ENCODE peak calls at places on chromosome 2, in eight cellular contexts. K, O, P, Q, V, B, J and N are unnamed samples. For H3K4me1, the result is how much of the 10 kb centered on the place peaks cover.

GRCh38 chr2:6917071-6917760 is at the start of gene RNF144A:
- DNase-seq in K (peak), O (peak), P (peak), Q (peak), V (no peak), B (no peak), J (no peak), N (peak)

GRCh38 chr2:134852518-134852917 is 14.1 kb downstream of the ACMSD start:
- DNase-seq in K (no peak), O (no peak), P (no peak), Q (no peak), V (no peak), B (no peak), J (no peak), N (peak)

GRCh38 chr2:173511357-173511756 is 156.7 kb downstream of the CDCA7 start:
- DNase-seq in K (no peak), O (no peak), P (no peak), Q (no peak), V (no peak), B (no peak), J (no peak), N (no peak)

GRCh38 chr2:56713161-56713676 is 529.4 kb downstream of the CCDC85A start:
- DNase-seq in K (no peak), O (no peak), P (no peak), Q (no peak), V (peak), B (no peak), J (no peak), N (peak)

GRCh38 chr2:63845866-63846265 is 4.2 kb downstream of the UGP2 start:
- DNase-seq in K (no peak), O (no peak), P (no peak), Q (no peak), V (no peak), B (no peak), J (no peak), N (no peak)

GRCh38 chr2:169933124-169933711 is 106.0 kb downstream of the UBR3 start:
- DNase-seq in K (peak), O (no peak), P (no peak), Q (no peak), V (no peak), B (peak), J (no peak), N (peak)

GRCh38 chr2:171089489-171089888 is 71.2 kb downstream of the TLK1 start:
- DNase-seq in K (no peak), O (no peak), P (no peak), Q (no peak), V (no peak), B (no peak), J (no peak), N (no peak)

GRCh38 chr2:19900536-19901200 is 1.1 kb downstream of the TTC32 start:
- DNase-seq in K (peak), O (no peak), P (no peak), Q (no peak), V (peak), B (no peak), J (no peak), N (no peak)

GRCh38 chr2:60659026-60659425 is 97.0 kb upstream of the PAPOLG start:
- DNase-seq in K (no peak), O (no peak), P (no peak), Q (no peak), V (no peak), B (no peak), J (no peak), N (no peak)

DNA sequence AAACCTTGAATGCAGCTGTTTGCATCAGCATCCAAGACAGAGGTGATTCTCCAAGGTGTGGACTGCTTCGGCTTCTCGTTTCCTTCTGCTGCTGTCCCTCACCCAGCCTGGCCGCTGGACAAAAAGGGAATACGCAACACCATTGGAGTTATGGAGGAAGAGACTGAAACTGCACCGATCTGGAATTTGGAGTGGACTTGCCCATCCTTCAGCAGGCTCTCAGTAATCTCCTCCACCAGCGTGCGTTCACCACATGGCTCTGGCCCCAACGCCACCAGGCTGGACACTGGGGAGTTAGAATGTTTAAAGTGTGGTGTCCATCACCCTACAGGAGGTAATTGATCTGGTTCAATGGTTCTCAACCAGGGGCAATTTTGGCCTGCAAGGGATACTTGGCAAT is 41.4 kb upstream of the ID2 start:
- DNase-seq in K (no peak), O (no peak), P (no peak), Q (no peak), V (no peak), B (no peak), J (no peak), N (no peak)
- TF ChIP-seq CTCF in K (no peak), O (no peak), P (no peak), Q (no peak), V (no peak), B (no peak), J (no peak), N (no peak)

GRCh38 chr2:109066917-109067828 is 61.8 kb upstream of the SH3RF3 start:
- DNase-seq in K (no peak), O (no peak), P (no peak), Q (no peak), V (no peak), B (no peak), J (peak), N (no peak)

GRCh38 chr2:109066501-109066900 is 62.5 kb upstream of the SH3RF3 start:
- DNase-seq in K (no peak), O (no peak), P (peak), Q (no peak), V (no peak), B (no peak), J (peak), N (no peak)

GRCh38 chr2:109069430-109070194 is 59.4 kb upstream of the SH3RF3 start:
- DNase-seq in K (no peak), O (no peak), P (no peak), Q (peak), V (no peak), B (no peak), J (peak), N (no peak)

GRCh38 chr2:109065335-109065734 is 63.7 kb upstream of the SH3RF3 start:
- DNase-seq in K (no peak), O (no peak), P (no peak), Q (peak), V (no peak), B (no peak), J (peak), N (no peak)

DNA sequence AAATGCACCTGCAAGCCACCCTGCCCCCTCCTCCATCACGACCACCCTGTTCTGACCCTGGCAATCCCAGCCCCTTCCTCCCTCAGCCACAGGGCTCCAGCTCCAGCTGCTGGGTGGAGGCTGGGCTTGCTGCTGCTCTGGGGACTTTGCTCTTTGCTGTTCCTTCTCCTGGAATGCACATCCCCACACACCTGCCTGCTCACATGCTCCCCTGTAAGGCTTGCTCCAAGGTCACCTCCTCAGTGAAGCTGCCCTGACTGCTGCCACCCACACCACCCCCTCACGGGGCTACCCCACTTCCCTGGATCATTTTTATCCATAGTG is 61.2 kb upstream of the SH3RF3 start:
- DNase-seq in K (no peak), O (no peak), P (no peak), Q (no peak), V (no peak), B (no peak), J (peak), N (no peak)
- H3K4me1 ChIP-seq in K (under half), O (under half), P (under half), Q (under half), V (under half), B (under half), J (half or more), N (under half)

GRCh38 chr2:122525341-122525740 is 769.9 kb downstream of the TSN start:
- DNase-seq in K (no peak), O (no peak), P (no peak), Q (no peak), V (no peak), B (no peak), J (no peak), N (peak)
- TF ChIP-seq CTCF in K (no peak), O (no peak), P (no peak), Q (no peak), V (no peak), B (no peak), J (no peak), N (no peak)

DNA sequence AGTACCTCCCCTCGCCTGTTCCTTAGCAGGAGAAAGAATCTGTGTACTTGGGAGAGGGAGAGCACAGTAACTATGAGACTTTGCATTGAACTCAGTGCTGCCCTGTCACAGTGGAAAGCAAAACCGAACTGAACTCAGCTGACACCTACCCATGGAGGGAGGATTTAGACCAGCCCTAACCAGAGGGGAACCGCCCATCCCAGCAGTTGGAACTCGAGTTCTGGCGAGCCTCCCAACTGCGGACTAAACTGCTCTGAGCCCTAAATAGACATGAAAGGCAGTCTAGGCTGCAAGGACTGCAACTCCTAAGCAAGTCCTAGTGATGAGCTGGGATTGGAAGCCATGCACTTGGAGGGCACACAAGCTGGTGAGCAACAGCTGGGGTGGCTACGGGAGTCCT is 110.4 kb downstream of the GRB14 start:
- DNase-seq in K (no peak), O (peak), P (no peak), Q (no peak), V (no peak), B (no peak), J (no peak), N (no peak)
- H3K4me1 ChIP-seq in K (under half), O (under half), P (under half), Q (under half), V (under half), B (under half), J (under half), N (under half)

DNA sequence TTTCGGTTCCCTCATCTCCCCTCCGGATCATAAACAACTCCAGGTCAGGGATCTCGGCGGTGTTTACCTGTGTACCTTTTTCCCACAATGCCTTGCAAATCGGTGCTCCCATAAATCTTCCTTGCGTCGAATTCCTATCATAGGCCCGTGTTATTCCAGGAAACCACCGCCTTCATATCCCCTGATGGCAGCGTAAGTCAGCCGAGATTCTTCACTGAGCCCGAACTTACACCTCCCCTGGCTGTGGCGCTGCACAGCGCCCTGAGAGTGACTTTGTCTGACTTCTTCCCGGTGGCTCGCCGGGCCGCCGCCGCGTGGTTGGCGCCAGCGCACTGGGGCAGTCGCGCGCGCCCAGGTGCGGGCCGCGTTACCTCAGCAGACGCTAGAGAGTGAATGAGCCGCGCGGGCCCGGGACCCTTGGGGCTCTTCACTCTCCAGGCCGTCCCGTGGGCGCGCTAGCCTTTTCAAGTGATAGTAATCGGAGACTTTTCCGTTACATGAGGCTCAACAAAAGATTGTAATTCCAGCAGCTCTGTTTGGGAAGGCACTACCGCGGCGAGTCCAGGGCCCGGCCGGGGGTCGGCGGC is 101.6 kb downstream of the SPTBN1 start:
- DNase-seq in K (peak), O (peak), P (peak), Q (peak), V (peak), B (no peak), J (peak), N (peak)
- TF ChIP-seq CTCF in K (peak), O (peak), P (peak), Q (no peak), V (no peak), B (no peak), J (peak), N (no peak)

GRCh38 chr2:120798569-120799215 is 63.0 kb downstream of the GLI2 start:
- DNase-seq in K (no peak), O (no peak), P (no peak), Q (no peak), V (no peak), B (no peak), J (no peak), N (peak)
- H3K4me1 ChIP-seq in K (under half), O (under half), P (under half), Q (under half), V (under half), B (under half), J (under half), N (under half)

GRCh38 chr2:215311625-215312394 is at the start of gene ATIC:
- DNase-seq in K (peak), O (peak), P (peak), Q (peak), V (peak), B (peak), J (peak), N (peak)
- TF ChIP-seq CTCF in K (no peak), O (no peak), P (no peak), Q (no peak), V (no peak), B (no peak), J (no peak), N (no peak)

GRCh38 chr2:197306024-197306690 is 4.4 kb downstream of the ANKRD44 start:
- DNase-seq in K (peak), O (no peak), P (no peak), Q (no peak), V (no peak), B (no peak), J (no peak), N (no peak)
- H3K4me1 ChIP-seq in K (half or more), O (under half), P (under half), Q (under half), V (under half), B (under half), J (under half), N (under half)

GRCh38 chr2:186460465-186460864 is 25.6 kb upstream of the ZC3H15 start:
- DNase-seq in K (peak), O (no peak), P (no peak), Q (no peak), V (peak), B (no peak), J (no peak), N (peak)
- TF ChIP-seq CTCF in K (peak), O (peak), P (peak), Q (no peak), V (peak), B (peak), J (peak), N (peak)